ENCODE peak calls at places on chromosomes 7 and 10, in ten cellular contexts. One of them, this sample, is unnamed.

GRCh38 chr7:4527988-4528641 is 154.0 kb upstream of the FOXK1 start:
- DNase-seq in iPS DF 19.7: no peak
- DNase-seq in AG08395: no peak
- DNase-seq in caudate nucleus: no peak
- DNase-seq in AG09319: no peak
- DNase-seq in epithelial cell of esophagus: no peak
- DNase-seq in non-pigmented ciliary epithelial cell: no peak
- DNase-seq in left ventricle myocardium inferior: no peak
- DNase-seq in neural crest cell: no peak
- DNase-seq in activated naive CD8-positive, alpha-beta T cell treated with anti-CD3 and anti-CD28 coated beads, Interleukin-2, amount 10 ng/mL, durations not matched to agents 7 days and 5 days: no peak
- DNase-seq in this sample: no peak

GRCh38 chr10:11881477-11882417 is 58.6 kb downstream of the PROSER2 start:
- DNase-seq in non-pigmented ciliary epithelial cell: no peak
- DNase-seq in AG08395: peak
- DNase-seq in neural crest cell: no peak
- DNase-seq in iPS DF 19.7: peak
- DNase-seq in AG09319: no peak
- DNase-seq in activated naive CD8-positive, alpha-beta T cell treated with anti-CD3 and anti-CD28 coated beads, Interleukin-2, amount 10 ng/mL, durations not matched to agents 7 days and 5 days: no peak
- DNase-seq in caudate nucleus: no peak
- DNase-seq in left ventricle myocardium inferior: no peak
- DNase-seq in epithelial cell of esophagus: peak
- DNase-seq in this sample: no peak

GRCh38 chr10:5557040-5557721 is 32.4 kb downstream of the CALML3 start:
- DNase-seq in AG08395: no peak
- DNase-seq in left ventricle myocardium inferior: no peak
- DNase-seq in iPS DF 19.7: no peak
- DNase-seq in epithelial cell of esophagus: no peak
- DNase-seq in caudate nucleus: no peak
- DNase-seq in activated naive CD8-positive, alpha-beta T cell treated with anti-CD3 and anti-CD28 coated beads, Interleukin-2, amount 10 ng/mL, durations not matched to agents 7 days and 5 days: no peak
- DNase-seq in AG09319: no peak
- DNase-seq in neural crest cell: no peak
- DNase-seq in non-pigmented ciliary epithelial cell: no peak
- DNase-seq in this sample: no peak

GRCh38 chr10:11175823-11176243 is 158.2 kb downstream of the CELF2 start:
- DNase-seq in epithelial cell of esophagus: no peak
- DNase-seq in left ventricle myocardium inferior: no peak
- DNase-seq in activated naive CD8-positive, alpha-beta T cell treated with anti-CD3 and anti-CD28 coated beads, Interleukin-2, amount 10 ng/mL, durations not matched to agents 7 days and 5 days: no peak
- DNase-seq in AG09319: no peak
- DNase-seq in iPS DF 19.7: no peak
- DNase-seq in neural crest cell: no peak
- DNase-seq in caudate nucleus: no peak
- DNase-seq in AG08395: no peak
- DNase-seq in non-pigmented ciliary epithelial cell: no peak
- DNase-seq in this sample: no peak

GRCh38 chr10:24255115-24255895 is 46.4 kb downstream of the KIAA1217 start:
- DNase-seq in caudate nucleus: no peak
- DNase-seq in activated naive CD8-positive, alpha-beta T cell treated with anti-CD3 and anti-CD28 coated beads, Interleukin-2, amount 10 ng/mL, durations not matched to agents 7 days and 5 days: no peak
- DNase-seq in AG08395: no peak
- DNase-seq in epithelial cell of esophagus: peak
- DNase-seq in left ventricle myocardium inferior: no peak
- DNase-seq in AG09319: no peak
- DNase-seq in non-pigmented ciliary epithelial cell: no peak
- DNase-seq in neural crest cell: no peak
- DNase-seq in iPS DF 19.7: peak
- DNase-seq in this sample: no peak

GRCh38 chr7:129343099-129343700 is 91.0 kb upstream of the STRIP2 start:
- DNase-seq in caudate nucleus: no peak
- DNase-seq in AG09319: peak
- DNase-seq in neural crest cell: no peak
- DNase-seq in AG08395: peak
- DNase-seq in epithelial cell of esophagus: peak
- DNase-seq in non-pigmented ciliary epithelial cell: peak
- DNase-seq in left ventricle myocardium inferior: no peak
- DNase-seq in activated naive CD8-positive, alpha-beta T cell treated with anti-CD3 and anti-CD28 coated beads, Interleukin-2, amount 10 ng/mL, durations not matched to agents 7 days and 5 days: no peak
- DNase-seq in iPS DF 19.7: no peak
- DNase-seq in this sample: peak

GRCh38 chr10:54402576-54402975 is 398.5 kb downstream of the PCDH15 start:
- DNase-seq in left ventricle myocardium inferior: no peak
- DNase-seq in activated naive CD8-positive, alpha-beta T cell treated with anti-CD3 and anti-CD28 coated beads, Interleukin-2, amount 10 ng/mL, durations not matched to agents 7 days and 5 days: no peak
- DNase-seq in AG08395: no peak
- DNase-seq in neural crest cell: no peak
- DNase-seq in iPS DF 19.7: no peak
- DNase-seq in caudate nucleus: no peak
- DNase-seq in non-pigmented ciliary epithelial cell: peak
- DNase-seq in AG09319: no peak
- DNase-seq in epithelial cell of esophagus: peak
- DNase-seq in this sample: peak

GRCh38 chr10:96501985-96502384 is 11.7 kb downstream of the TLL2 start:
- DNase-seq in epithelial cell of esophagus: peak
- DNase-seq in AG08395: no peak
- DNase-seq in iPS DF 19.7: no peak
- DNase-seq in neural crest cell: no peak
- DNase-seq in caudate nucleus: no peak
- DNase-seq in non-pigmented ciliary epithelial cell: peak
- DNase-seq in activated naive CD8-positive, alpha-beta T cell treated with anti-CD3 and anti-CD28 coated beads, Interleukin-2, amount 10 ng/mL, durations not matched to agents 7 days and 5 days: no peak
- DNase-seq in left ventricle myocardium inferior: no peak
- DNase-seq in AG09319: no peak
- DNase-seq in this sample: no peak

GRCh38 chr10:11874568-11875182 is 51.5 kb downstream of the PROSER2 start:
- DNase-seq in iPS DF 19.7: peak
- DNase-seq in activated naive CD8-positive, alpha-beta T cell treated with anti-CD3 and anti-CD28 coated beads, Interleukin-2, amount 10 ng/mL, durations not matched to agents 7 days and 5 days: peak
- DNase-seq in left ventricle myocardium inferior: peak
- DNase-seq in AG09319: no peak
- DNase-seq in caudate nucleus: no peak
- DNase-seq in AG08395: no peak
- DNase-seq in epithelial cell of esophagus: peak
- DNase-seq in non-pigmented ciliary epithelial cell: no peak
- DNase-seq in neural crest cell: peak
- DNase-seq in this sample: peak

GRCh38 chr7:29424984-29425309 is 138.7 kb upstream of the PRR15 start:
- DNase-seq in non-pigmented ciliary epithelial cell: no peak
- DNase-seq in activated naive CD8-positive, alpha-beta T cell treated with anti-CD3 and anti-CD28 coated beads, Interleukin-2, amount 10 ng/mL, durations not matched to agents 7 days and 5 days: no peak
- DNase-seq in caudate nucleus: no peak
- DNase-seq in iPS DF 19.7: no peak
- DNase-seq in epithelial cell of esophagus: no peak
- DNase-seq in neural crest cell: no peak
- DNase-seq in AG08395: no peak
- DNase-seq in AG09319: no peak
- DNase-seq in left ventricle myocardium inferior: no peak
- DNase-seq in this sample: no peak

GRCh38 chr10:127254276-127254675 is 57.9 kb upstream of the INSYN2A start:
- DNase-seq in AG09319: no peak
- DNase-seq in caudate nucleus: no peak
- DNase-seq in neural crest cell: no peak
- DNase-seq in non-pigmented ciliary epithelial cell: no peak
- DNase-seq in AG08395: no peak
- DNase-seq in activated naive CD8-positive, alpha-beta T cell treated with anti-CD3 and anti-CD28 coated beads, Interleukin-2, amount 10 ng/mL, durations not matched to agents 7 days and 5 days: no peak
- DNase-seq in iPS DF 19.7: no peak
- DNase-seq in left ventricle myocardium inferior: no peak
- DNase-seq in epithelial cell of esophagus: no peak
- DNase-seq in this sample: no peak

GRCh38 chr7:135597181-135597925 is 39.6 kb downstream of the NUP205 start:
- DNase-seq in left ventricle myocardium inferior: no peak
- DNase-seq in epithelial cell of esophagus: no peak
- DNase-seq in AG08395: peak
- DNase-seq in caudate nucleus: no peak
- DNase-seq in non-pigmented ciliary epithelial cell: no peak
- DNase-seq in activated naive CD8-positive, alpha-beta T cell treated with anti-CD3 and anti-CD28 coated beads, Interleukin-2, amount 10 ng/mL, durations not matched to agents 7 days and 5 days: no peak
- DNase-seq in neural crest cell: no peak
- DNase-seq in AG09319: no peak
- DNase-seq in iPS DF 19.7: no peak
- DNase-seq in this sample: no peak

GRCh38 chr7:29871787-29872398 is 65.6 kb downstream of the WIPF3 start:
- DNase-seq in epithelial cell of esophagus: no peak
- DNase-seq in caudate nucleus: no peak
- DNase-seq in iPS DF 19.7: no peak
- DNase-seq in AG08395: peak
- DNase-seq in AG09319: peak
- DNase-seq in activated naive CD8-positive, alpha-beta T cell treated with anti-CD3 and anti-CD28 coated beads, Interleukin-2, amount 10 ng/mL, durations not matched to agents 7 days and 5 days: no peak
- DNase-seq in non-pigmented ciliary epithelial cell: peak
- DNase-seq in neural crest cell: no peak
- DNase-seq in left ventricle myocardium inferior: no peak
- DNase-seq in this sample: no peak

GRCh38 chr7:110442386-110442837 is 648.5 kb upstream of the LRRN3 start:
- DNase-seq in epithelial cell of esophagus: peak
- DNase-seq in AG09319: no peak
- DNase-seq in AG08395: no peak
- DNase-seq in caudate nucleus: no peak
- DNase-seq in non-pigmented ciliary epithelial cell: no peak
- DNase-seq in iPS DF 19.7: peak
- DNase-seq in activated naive CD8-positive, alpha-beta T cell treated with anti-CD3 and anti-CD28 coated beads, Interleukin-2, amount 10 ng/mL, durations not matched to agents 7 days and 5 days: no peak
- DNase-seq in left ventricle myocardium inferior: no peak
- DNase-seq in neural crest cell: peak
- DNase-seq in this sample: peak

GRCh38 chr10:68742397-68742796 is 21.4 kb downstream of the CCAR1 start:
- DNase-seq in iPS DF 19.7: no peak
- DNase-seq in epithelial cell of esophagus: no peak
- DNase-seq in left ventricle myocardium inferior: no peak
- DNase-seq in AG08395: no peak
- DNase-seq in non-pigmented ciliary epithelial cell: no peak
- DNase-seq in caudate nucleus: no peak
- DNase-seq in AG09319: no peak
- DNase-seq in neural crest cell: no peak
- DNase-seq in activated naive CD8-positive, alpha-beta T cell treated with anti-CD3 and anti-CD28 coated beads, Interleukin-2, amount 10 ng/mL, durations not matched to agents 7 days and 5 days: no peak
- DNase-seq in this sample: no peak

GRCh38 chr10:63703740-63704345 is 182.6 kb downstream of the REEP3 start:
- DNase-seq in caudate nucleus: no peak
- DNase-seq in left ventricle myocardium inferior: no peak
- DNase-seq in activated naive CD8-positive, alpha-beta T cell treated with anti-CD3 and anti-CD28 coated beads, Interleukin-2, amount 10 ng/mL, durations not matched to agents 7 days and 5 days: no peak
- DNase-seq in iPS DF 19.7: no peak
- DNase-seq in non-pigmented ciliary epithelial cell: no peak
- DNase-seq in AG08395: no peak
- DNase-seq in neural crest cell: no peak
- DNase-seq in epithelial cell of esophagus: no peak
- DNase-seq in AG09319: no peak
- DNase-seq in this sample: peak

GRCh38 chr7:55305130-55305529 is 60.0 kb upstream of the LANCL2 start:
- DNase-seq in left ventricle myocardium inferior: no peak
- DNase-seq in iPS DF 19.7: no peak
- DNase-seq in activated naive CD8-positive, alpha-beta T cell treated with anti-CD3 and anti-CD28 coated beads, Interleukin-2, amount 10 ng/mL, durations not matched to agents 7 days and 5 days: no peak
- DNase-seq in AG08395: no peak
- DNase-seq in non-pigmented ciliary epithelial cell: no peak
- DNase-seq in neural crest cell: no peak
- DNase-seq in epithelial cell of esophagus: no peak
- DNase-seq in caudate nucleus: no peak
- DNase-seq in AG09319: no peak
- DNase-seq in this sample: no peak

GRCh38 chr10:22986771-22987542 is 59.1 kb downstream of the ARMC3 start:
- DNase-seq in caudate nucleus: no peak
- DNase-seq in non-pigmented ciliary epithelial cell: peak
- DNase-seq in left ventricle myocardium inferior: no peak
- DNase-seq in AG08395: peak
- DNase-seq in iPS DF 19.7: no peak
- DNase-seq in neural crest cell: no peak
- DNase-seq in epithelial cell of esophagus: peak
- DNase-seq in activated naive CD8-positive, alpha-beta T cell treated with anti-CD3 and anti-CD28 coated beads, Interleukin-2, amount 10 ng/mL, durations not matched to agents 7 days and 5 days: no peak
- DNase-seq in AG09319: no peak
- DNase-seq in this sample: peak

GRCh38 chr10:89837173-89838001 is 136.0 kb downstream of the KIF20B start:
- DNase-seq in caudate nucleus: no peak
- DNase-seq in neural crest cell: no peak
- DNase-seq in left ventricle myocardium inferior: peak
- DNase-seq in non-pigmented ciliary epithelial cell: no peak
- DNase-seq in activated naive CD8-positive, alpha-beta T cell treated with anti-CD3 and anti-CD28 coated beads, Interleukin-2, amount 10 ng/mL, durations not matched to agents 7 days and 5 days: peak
- DNase-seq in epithelial cell of esophagus: peak
- DNase-seq in AG09319: no peak
- DNase-seq in AG08395: peak
- DNase-seq in iPS DF 19.7: no peak
- DNase-seq in this sample: no peak

GRCh38 chr7:116354546-116355422 is 144.4 kb downstream of the TES start:
- DNase-seq in epithelial cell of esophagus: peak
- DNase-seq in AG08395: peak
- DNase-seq in iPS DF 19.7: no peak
- DNase-seq in non-pigmented ciliary epithelial cell: peak
- DNase-seq in left ventricle myocardium inferior: peak
- DNase-seq in neural crest cell: peak
- DNase-seq in caudate nucleus: no peak
- DNase-seq in AG09319: peak
- DNase-seq in activated naive CD8-positive, alpha-beta T cell treated with anti-CD3 and anti-CD28 coated beads, Interleukin-2, amount 10 ng/mL, durations not matched to agents 7 days and 5 days: no peak
- DNase-seq in this sample: peak

GRCh38 chr7:151699147-151699546 is 177.8 kb downstream of the PRKAG2 start:
- DNase-seq in activated naive CD8-positive, alpha-beta T cell treated with anti-CD3 and anti-CD28 coated beads, Interleukin-2, amount 10 ng/mL, durations not matched to agents 7 days and 5 days: no peak
- DNase-seq in AG08395: no peak
- DNase-seq in epithelial cell of esophagus: no peak
- DNase-seq in left ventricle myocardium inferior: peak
- DNase-seq in neural crest cell: no peak
- DNase-seq in AG09319: peak
- DNase-seq in iPS DF 19.7: no peak
- DNase-seq in caudate nucleus: no peak
- DNase-seq in non-pigmented ciliary epithelial cell: peak
- DNase-seq in this sample: no peak

GRCh38 chr7:105304040-105304895 is 84.5 kb downstream of the SRPK2 start:
- DNase-seq in activated naive CD8-positive, alpha-beta T cell treated with anti-CD3 and anti-CD28 coated beads, Interleukin-2, amount 10 ng/mL, durations not matched to agents 7 days and 5 days: no peak
- DNase-seq in neural crest cell: no peak
- DNase-seq in caudate nucleus: no peak
- DNase-seq in epithelial cell of esophagus: peak
- DNase-seq in non-pigmented ciliary epithelial cell: peak
- DNase-seq in iPS DF 19.7: no peak
- DNase-seq in AG09319: peak
- DNase-seq in AG08395: peak
- DNase-seq in left ventricle myocardium inferior: no peak
- DNase-seq in this sample: no peak

GRCh38 chr10:97778452-97779302 is 6.9 kb upstream of the SFRP5 start:
- DNase-seq in non-pigmented ciliary epithelial cell: no peak
- DNase-seq in iPS DF 19.7: no peak
- DNase-seq in left ventricle myocardium inferior: no peak
- DNase-seq in activated naive CD8-positive, alpha-beta T cell treated with anti-CD3 and anti-CD28 coated beads, Interleukin-2, amount 10 ng/mL, durations not matched to agents 7 days and 5 days: no peak
- DNase-seq in caudate nucleus: no peak
- DNase-seq in epithelial cell of esophagus: no peak
- DNase-seq in neural crest cell: no peak
- DNase-seq in AG08395: no peak
- DNase-seq in AG09319: no peak
- DNase-seq in this sample: no peak

GRCh38 chr7:101936612-101937231 is 119.3 kb downstream of the CUX1 start:
- DNase-seq in activated naive CD8-positive, alpha-beta T cell treated with anti-CD3 and anti-CD28 coated beads, Interleukin-2, amount 10 ng/mL, durations not matched to agents 7 days and 5 days: no peak
- DNase-seq in iPS DF 19.7: peak
- DNase-seq in epithelial cell of esophagus: peak
- DNase-seq in non-pigmented ciliary epithelial cell: no peak
- DNase-seq in AG08395: peak
- DNase-seq in neural crest cell: no peak
- DNase-seq in left ventricle myocardium inferior: peak
- DNase-seq in AG09319: no peak
- DNase-seq in caudate nucleus: no peak
- DNase-seq in this sample: no peak

GRCh38 chr10:131020775-131021174 is 290.7 kb downstream of the TCERG1L start:
- DNase-seq in AG08395: no peak
- DNase-seq in caudate nucleus: no peak
- DNase-seq in non-pigmented ciliary epithelial cell: no peak
- DNase-seq in neural crest cell: no peak
- DNase-seq in iPS DF 19.7: no peak
- DNase-seq in AG09319: no peak
- DNase-seq in left ventricle myocardium inferior: no peak
- DNase-seq in epithelial cell of esophagus: no peak
- DNase-seq in activated naive CD8-positive, alpha-beta T cell treated with anti-CD3 and anti-CD28 coated beads, Interleukin-2, amount 10 ng/mL, durations not matched to agents 7 days and 5 days: no peak
- DNase-seq in this sample: no peak

GRCh38 chr10:130721971-130722370 is 585.8 kb downstream of the GLRX3 start:
- DNase-seq in AG09319: no peak
- DNase-seq in activated naive CD8-positive, alpha-beta T cell treated with anti-CD3 and anti-CD28 coated beads, Interleukin-2, amount 10 ng/mL, durations not matched to agents 7 days and 5 days: no peak
- DNase-seq in caudate nucleus: no peak
- DNase-seq in neural crest cell: no peak
- DNase-seq in left ventricle myocardium inferior: no peak
- DNase-seq in epithelial cell of esophagus: no peak
- DNase-seq in non-pigmented ciliary epithelial cell: no peak
- DNase-seq in iPS DF 19.7: no peak
- DNase-seq in AG08395: no peak
- DNase-seq in this sample: no peak

GRCh38 chr10:58177362-58177947 is 90.2 kb downstream of the IPMK start:
- DNase-seq in caudate nucleus: no peak
- DNase-seq in left ventricle myocardium inferior: no peak
- DNase-seq in activated naive CD8-positive, alpha-beta T cell treated with anti-CD3 and anti-CD28 coated beads, Interleukin-2, amount 10 ng/mL, durations not matched to agents 7 days and 5 days: no peak
- DNase-seq in AG08395: peak
- DNase-seq in non-pigmented ciliary epithelial cell: no peak
- DNase-seq in epithelial cell of esophagus: peak
- DNase-seq in AG09319: no peak
- DNase-seq in neural crest cell: no peak
- DNase-seq in iPS DF 19.7: no peak
- DNase-seq in this sample: peak

GRCh38 chr10:21195149-21195731 is 298.1 kb upstream of the NEBL start:
- DNase-seq in neural crest cell: no peak
- DNase-seq in iPS DF 19.7: no peak
- DNase-seq in left ventricle myocardium inferior: no peak
- DNase-seq in AG09319: no peak
- DNase-seq in AG08395: no peak
- DNase-seq in epithelial cell of esophagus: peak
- DNase-seq in caudate nucleus: no peak
- DNase-seq in activated naive CD8-positive, alpha-beta T cell treated with anti-CD3 and anti-CD28 coated beads, Interleukin-2, amount 10 ng/mL, durations not matched to agents 7 days and 5 days: no peak
- DNase-seq in non-pigmented ciliary epithelial cell: no peak
- DNase-seq in this sample: peak